ENCODE peak calls at places on chromosomes 11 and 22, in seven cellular contexts. E, U, Q, D, K, X and H are unnamed samples.

GRCh38 chr22:19044381-19044780 is 77.8 kb downstream of the DGCR2 start:
- DNase-seq in Q (no peak), U (no peak), X (no peak), E (no peak), K (no peak), D (peak), H (no peak)

GRCh38 chr11:128701086-128701485 is 7.2 kb downstream of the FLI1 start:
- DNase-seq in U (no peak), K (peak), X (peak), D (no peak), E (no peak), Q (no peak), H (no peak)

GRCh38 chr22:24027389-24027980 is 16.4 kb downstream of the CABIN1 start:
- DNase-seq in K (no peak), D (no peak), Q (no peak), U (no peak), X (no peak), E (no peak), H (no peak)

GRCh38 chr22:45310331-45311032 is 748 bp downstream of the FAM118A start:
- DNase-seq in D (no peak), U (peak), K (no peak), X (no peak), E (no peak), Q (no peak), H (no peak)

GRCh38 chr22:48510599-48510998 is 1317.1 kb downstream of the BRD1 start:
- DNase-seq in U (no peak), E (no peak), D (no peak), X (no peak), Q (no peak), K (no peak), H (no peak)

GRCh38 chr11:127993788-127994187 is 593.6 kb downstream of the ETS1 start:
- DNase-seq in U (peak), D (no peak), K (no peak), Q (no peak), X (no peak), E (no peak), H (no peak)

GRCh38 chr11:7490054-7490453 is 4.7 kb downstream of the OLFML1 start:
- DNase-seq in E (no peak), X (no peak), U (no peak), K (peak), D (no peak), Q (no peak), H (peak)

GRCh38 chr11:11346249-11346648 is 6.8 kb downstream of the CSNK2A3 start:
- DNase-seq in X (no peak), K (no peak), U (no peak), D (no peak), E (no peak), Q (no peak), H (no peak)

GRCh38 chr11:134498326-134499139 is 86.5 kb upstream of the B3GAT1 start:
- DNase-seq in X (no peak), U (no peak), K (no peak), Q (peak), E (no peak), D (peak), H (no peak)

DNA sequence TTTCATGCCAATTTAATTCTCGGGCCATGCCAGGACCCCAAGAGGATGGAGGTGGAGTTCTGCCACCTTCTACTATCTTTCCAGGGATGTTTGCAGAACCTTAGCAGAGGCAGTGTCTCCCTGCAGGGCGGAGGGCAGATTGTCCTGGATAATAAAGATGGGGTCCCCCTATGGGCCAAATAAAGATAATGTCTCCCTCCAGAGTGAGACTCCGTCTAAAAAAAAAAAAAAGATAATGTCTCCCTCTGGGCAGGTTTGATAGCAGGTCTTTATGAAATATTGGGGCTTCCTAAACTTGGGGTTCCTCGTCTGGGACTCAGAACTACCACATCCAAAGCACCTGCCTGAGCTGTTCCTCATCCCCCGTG is 27.2 kb upstream of the SYT8 start:
- DNase-seq in U (no peak), Q (no peak), X (no peak), D (no peak), E (no peak), K (no peak), H (no peak)
- TF ChIP-seq CTCF in U (peak), Q (no peak), X (no peak), D (no peak), E (no peak), K (no peak), H (no peak)

DNA sequence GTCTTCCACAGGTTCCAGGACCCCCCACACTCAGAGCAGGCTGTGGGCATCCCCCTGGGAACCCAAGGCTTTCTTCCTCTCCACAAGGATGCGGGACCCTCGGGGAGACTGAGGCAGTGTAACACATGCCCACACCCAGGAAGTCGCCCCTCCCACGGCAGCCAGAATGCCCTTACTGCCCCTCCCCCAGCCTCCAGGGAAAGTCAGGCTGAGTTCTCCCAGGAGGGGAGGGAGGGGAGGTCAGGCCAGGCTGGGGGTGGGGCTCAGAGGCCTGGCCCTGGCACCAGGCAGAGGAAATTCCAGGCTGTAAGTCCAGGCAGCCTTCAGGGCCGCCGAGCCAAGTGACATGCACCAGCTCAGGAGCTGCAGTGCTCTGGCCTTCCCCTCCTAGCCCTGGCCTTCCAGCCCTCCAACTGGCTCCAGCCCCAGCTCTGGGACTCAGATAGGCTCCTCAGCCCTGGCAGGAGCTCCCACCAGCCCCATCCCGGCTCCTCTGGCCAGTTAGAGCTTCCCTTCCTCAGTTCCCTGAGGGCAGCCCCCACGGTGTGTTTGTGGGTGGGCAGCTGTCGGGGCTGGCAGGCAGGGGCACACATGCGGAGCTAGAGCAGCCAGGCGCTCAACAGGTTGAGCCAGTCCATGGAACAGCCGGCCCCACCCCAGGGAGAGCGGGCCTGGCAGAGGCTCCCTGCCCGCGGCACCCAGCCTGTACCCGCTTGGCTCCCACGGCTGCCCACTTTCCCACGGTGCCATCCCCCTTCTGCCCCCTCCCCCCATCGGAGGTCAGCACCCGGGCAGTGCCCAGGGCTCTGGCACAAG is 3.6 kb downstream of the BCL9L start:
- DNase-seq in E (peak), K (peak), X (peak), D (peak), Q (no peak), U (peak), H (no peak)
- H3K4me3 ChIP-seq in E (peak), K (peak), X (peak), D (peak), Q (peak), U (peak), H (peak)

DNA sequence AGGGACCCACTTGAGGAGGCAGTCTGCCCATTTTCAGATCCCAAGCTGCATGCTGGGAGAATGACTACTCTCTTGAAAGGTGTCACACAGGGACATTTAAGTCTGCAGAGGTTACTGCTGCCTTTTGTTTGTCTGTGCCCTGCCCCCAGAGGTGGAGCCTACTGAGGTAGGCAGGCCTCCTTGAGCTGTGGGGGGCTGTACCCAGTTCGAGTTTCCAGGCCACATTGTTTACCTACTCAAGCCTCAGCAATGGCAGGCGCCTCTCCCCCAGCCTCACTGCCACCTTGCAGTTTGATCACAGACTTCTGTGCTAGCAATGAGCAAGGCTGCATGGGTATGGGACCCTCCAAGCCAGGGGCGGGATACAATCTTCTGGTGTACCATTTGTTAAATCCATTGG is 126.0 kb downstream of the OR4A5 start:
- DNase-seq in U (no peak), Q (no peak), X (no peak), D (no peak), E (no peak), K (no peak), H (no peak)
- TF ChIP-seq CTCF in U (no peak), Q (no peak), X (no peak), D (no peak), E (no peak), K (no peak), H (no peak)

GRCh38 chr11:104476898-104477297 is 313.0 kb upstream of the PDGFD start:
- DNase-seq in U (no peak), E (no peak), Q (no peak), X (no peak), D (no peak), K (no peak), H (no peak)
- H3K4me3 ChIP-seq in U (no peak), E (no peak), Q (no peak), X (no peak), D (no peak), K (no peak), H (no peak)

GRCh38 chr11:39304586-39304985 is 2154.9 kb downstream of the LRRC4C start:
- DNase-seq in U (no peak), Q (no peak), K (no peak), E (no peak), X (no peak), D (no peak), H (no peak)
- TF ChIP-seq CTCF in U (no peak), Q (no peak), K (no peak), E (no peak), X (no peak), D (no peak), H (no peak)

GRCh38 chr11:123741159-123741951 is at the start of gene ZNF202:
- DNase-seq in Q (peak), K (peak), D (peak), X (peak), U (peak), E (peak), H (peak)

GRCh38 chr11:123742334-123742733 is 874 bp upstream of the ZNF202 start:
- DNase-seq in Q (peak), X (no peak), K (no peak), U (peak), D (no peak), E (no peak), H (no peak)

GRCh38 chr11:123740787-123741158 is 687 bp downstream of the ZNF202 start:
- DNase-seq in D (no peak), K (no peak), E (no peak), Q (no peak), X (no peak), U (no peak), H (no peak)

GRCh38 chr11:123745764-123746451 is 4.4 kb upstream of the ZNF202 start:
- DNase-seq in U (peak), E (no peak), D (no peak), K (no peak), Q (no peak), X (no peak), H (no peak)

GRCh38 chr11:123742778-123743177 is 1.3 kb upstream of the ZNF202 start:
- DNase-seq in E (no peak), X (no peak), D (no peak), U (no peak), K (no peak), Q (no peak), H (no peak)
- H3K4me3 ChIP-seq in E (no peak), X (no peak), D (no peak), U (peak), K (no peak), Q (peak), H (no peak)